ENCODE peak calls at places on chromosomes 6 and 20, in ten cellular contexts. Q is stimulated activated CD4-positive, alpha-beta T cell treated with anti-CD3 and anti-CD28 coated beads, Interleukin-15, amount 100 ng/mL, for 1 hour; F is mesenteric fat pad; Z is activated T-cell treated with anti-CD3 and anti-CD28 coated beads for 1 hour; C is IMR-90; X is tibial artery; T is colonic mucosa; B is sciatic nerve; A is EH; E is type B pancreatic cell. L is an unnamed sample.
A peak's percentile ranks its signal among the peaks of the same experiment; 100 is the strongest.

GRCh38 chr6:166058064-166058739 is 109.4 kb downstream of the TBXT start:
- DNase-seq in Q (no peak), F (no peak), Z (no peak), C (peak; percentile 69), X (no peak), T (no peak), B (no peak), A (peak; percentile 5), E (no peak), L (no peak)

GRCh38 chr6:98828210-98828798 is 6.1 kb upstream of the POU3F2 start:
- DNase-seq in Q (no peak), F (no peak), Z (no peak), C (no peak), X (no peak), T (no peak), B (no peak), A (no peak), E (no peak), L (no peak)

GRCh38 chr20:10648651-10649050 is 25.1 kb downstream of the JAG1 start:
- DNase-seq in Q (no peak), F (peak; percentile 0), Z (no peak), C (peak; percentile 91), X (no peak), T (no peak), B (no peak), A (peak; percentile 72), E (no peak), L (no peak)

GRCh38 chr6:6875818-6876470 is 231.8 kb upstream of the RREB1 start:
- DNase-seq in Q (no peak), F (no peak), Z (no peak), C (peak; percentile 80), X (no peak), T (no peak), B (no peak), A (peak; percentile 93), E (no peak), L (no peak)

GRCh38 chr6:33592595-33593413 is 12.7 kb upstream of the BAK1 start:
- DNase-seq in Q (peak; percentile 16), F (no peak), Z (peak; percentile 35), C (no peak), X (peak; percentile 64), T (peak; percentile 79), B (peak; percentile 68), A (no peak), E (no peak), L (no peak)

GRCh38 chr20:17768267-17768666 is 68.5 kb downstream of the BANF2 start:
- DNase-seq in Q (no peak), F (no peak), Z (no peak), C (no peak), X (no peak), T (no peak), B (no peak), A (no peak), E (no peak), L (no peak)

GRCh38 chr20:23096986-23097520 is 10.9 kb upstream of the CD93 start:
- DNase-seq in Q (no peak), F (peak; percentile 20), Z (no peak), C (no peak), X (no peak), T (no peak), B (peak; percentile 39), A (no peak), E (no peak), L (no peak)

GRCh38 chr20:53408728-53409157 is 184.9 kb downstream of the ZNF217 start:
- DNase-seq in Q (no peak), F (no peak), Z (no peak), C (peak; percentile 3), X (no peak), T (no peak), B (no peak), A (no peak), E (no peak), L (no peak)

GRCh38 chr6:79671605-79672266 is 40.6 kb downstream of the SH3BGRL2 start:
- DNase-seq in Q (no peak), F (no peak), Z (peak; percentile 20), C (peak; percentile 40), X (no peak), T (peak; percentile 90), B (no peak), A (no peak), E (no peak), L (no peak)

GRCh38 chr6:119742188-119742803 is 392.7 kb upstream of the MAN1A1 start:
- DNase-seq in Q (no peak), F (peak; percentile 79), Z (peak; percentile 23), C (peak; percentile 24), X (peak; percentile 67), T (peak; percentile 63), B (peak; percentile 81), A (peak; percentile 42), E (no peak), L (peak; percentile 36)

GRCh38 chr6:118401325-118401998 is 146.6 kb upstream of the PLN start:
- DNase-seq in Q (no peak), F (no peak), Z (no peak), C (no peak), X (no peak), T (no peak), B (no peak), A (no peak), E (no peak), L (no peak)

GRCh38 chr20:53839423-53840176 is 230.8 kb downstream of the BCAS1 start:
- DNase-seq in Q (peak; percentile 16), F (no peak), Z (peak; percentile 22), C (no peak), X (no peak), T (peak; percentile 68), B (no peak), A (no peak), E (no peak), L (no peak)

GRCh38 chr20:4108495-4109306 is 93.3 kb upstream of the RNF24 start:
- DNase-seq in Q (peak; percentile 28), F (peak; percentile 67), Z (peak; percentile 30), C (peak; percentile 88), X (peak; percentile 74), T (peak; percentile 58), B (peak; percentile 78), A (peak; percentile 87), E (no peak), L (peak; percentile 56)

GRCh38 chr6:105642708-105643107 is 239.8 kb upstream of the PREP start:
- DNase-seq in Q (no peak), F (no peak), Z (no peak), C (peak; percentile 33), X (no peak), T (no peak), B (no peak), A (peak; percentile 12), E (no peak), L (no peak)

GRCh38 chr6:112232845-112233256 is 21.5 kb downstream of the LAMA4 start:
- DNase-seq in Q (no peak), F (no peak), Z (no peak), C (peak; percentile 80), X (no peak), T (no peak), B (peak; percentile 64), A (peak; percentile 95), E (no peak), L (no peak)

GRCh38 chr6:89787660-89788338 is 31.8 kb downstream of the MDN1 start:
- DNase-seq in Q (no peak), F (no peak), Z (no peak), C (no peak), X (no peak), T (no peak), B (no peak), A (no peak), E (no peak), L (no peak)

GRCh38 chr6:154800338-154800737 is 67.1 kb downstream of the SCAF8 start:
- DNase-seq in Q (no peak), F (no peak), Z (no peak), C (no peak), X (no peak), T (no peak), B (no peak), A (no peak), E (no peak), L (no peak)

GRCh38 chr20:58378704-58379103 is 10.3 kb upstream of the VAPB start:
- DNase-seq in Q (no peak), F (no peak), Z (no peak), C (no peak), X (no peak), T (no peak), B (no peak), A (no peak), E (no peak), L (no peak)

GRCh38 chr6:166490671-166491500 is 95.6 kb downstream of the RAMACL start:
- DNase-seq in Q (no peak), F (no peak), Z (no peak), C (peak; percentile 86), X (peak; percentile 29), T (peak; percentile 52), B (no peak), A (peak; percentile 16), E (no peak), L (no peak)

GRCh38 chr6:156662025-156662445 is 115.1 kb upstream of the ARID1B start:
- DNase-seq in Q (no peak), F (no peak), Z (peak; percentile 54), C (no peak), X (no peak), T (peak; percentile 41), B (no peak), A (peak; percentile 83), E (peak; percentile 78), L (no peak)

GRCh38 chr6:108107102-108107501 is 32.6 kb upstream of the OSTM1 start:
- DNase-seq in Q (no peak), F (no peak), Z (no peak), C (no peak), X (no peak), T (no peak), B (no peak), A (no peak), E (no peak), L (no peak)

GRCh38 chr6:50922579-50923525 is 104.2 kb downstream of the TFAP2B start:
- DNase-seq in Q (no peak), F (no peak), Z (no peak), C (no peak), X (no peak), T (no peak), B (no peak), A (no peak), E (no peak), L (no peak)